ENCODE peak calls at places on chromosome 7, in six cellular contexts. P is A549, H is endothelial cell of umbilical vein, V is GM12878, F is HepG2, G is K562. J is an unnamed sample.

GRCh38 chr7:92763636-92764423 is 72.5 kb downstream of the CDK6 start:
- DNase-seq in P (peak), H (peak), V (no peak), F (peak), G (peak), J (peak)

GRCh38 chr7:69871213-69871885 is 273.1 kb downstream of the AUTS2 start:
- DNase-seq in P (peak), H (no peak), V (no peak), F (no peak), G (no peak), J (no peak)

GRCh38 chr7:3455826-3456444 is 154.9 kb downstream of the SDK1 start:
- DNase-seq in P (no peak), H (peak), V (no peak), F (no peak), G (no peak), J (no peak)

GRCh38 chr7:158776474-158776873 is 52.8 kb downstream of the ESYT2 start:
- DNase-seq in P (no peak), H (no peak), V (no peak), F (no peak), G (no peak), J (no peak)

GRCh38 chr7:23109470-23109869 is 3.9 kb downstream of the KLHL7 start:
- DNase-seq in P (no peak), H (no peak), V (no peak), F (no peak), G (no peak), J (no peak)

GRCh38 chr7:33276729-33277128 is 147.4 kb downstream of the BBS9 start:
- DNase-seq in P (no peak), H (no peak), V (no peak), F (no peak), G (no peak), J (no peak)

GRCh38 chr7:38424750-38425463 is 151.5 kb upstream of the TARP start:
- DNase-seq in P (no peak), H (peak), V (no peak), F (no peak), G (no peak), J (peak)

GRCh38 chr7:92644406-92645113 is 54.4 kb upstream of the FAM133B start:
- DNase-seq in P (no peak), H (peak), V (no peak), F (no peak), G (no peak), J (no peak)

GRCh38 chr7:39592586-39592985 is 26.4 kb downstream of the YAE1 start:
- DNase-seq in P (no peak), H (peak), V (no peak), F (no peak), G (no peak), J (no peak)

GRCh38 chr7:77940647-77941046 is 142.1 kb downstream of the PHTF2 start:
- DNase-seq in P (peak), H (peak), V (no peak), F (peak), G (peak), J (peak)

GRCh38 chr7:29228289-29229011 is 33.9 kb downstream of the CHN2 start:
- DNase-seq in P (no peak), H (no peak), V (no peak), F (peak), G (no peak), J (no peak)

GRCh38 chr7:74029094-74029785 is 1.3 kb downstream of the ELN start:
- DNase-seq in P (no peak), H (peak), V (no peak), F (no peak), G (no peak), J (no peak)

GRCh38 chr7:122487131-122487530 is 182.6 kb upstream of the FEZF1 start:
- DNase-seq in P (no peak), H (no peak), V (no peak), F (no peak), G (no peak), J (no peak)

GRCh38 chr7:2544541-2545188 is 10.7 kb downstream of the BRAT1 start:
- DNase-seq in P (no peak), H (no peak), V (no peak), F (no peak), G (peak), J (no peak)

GRCh38 chr7:88927-89921 is 103.1 kb upstream of the FAM20C start:
- DNase-seq in P (no peak), H (peak), V (no peak), F (no peak), G (no peak), J (peak)
- TF ChIP-seq MAX in P (no peak), H (peak), V (no peak), F (no peak), G (peak), J (peak)

DNA sequence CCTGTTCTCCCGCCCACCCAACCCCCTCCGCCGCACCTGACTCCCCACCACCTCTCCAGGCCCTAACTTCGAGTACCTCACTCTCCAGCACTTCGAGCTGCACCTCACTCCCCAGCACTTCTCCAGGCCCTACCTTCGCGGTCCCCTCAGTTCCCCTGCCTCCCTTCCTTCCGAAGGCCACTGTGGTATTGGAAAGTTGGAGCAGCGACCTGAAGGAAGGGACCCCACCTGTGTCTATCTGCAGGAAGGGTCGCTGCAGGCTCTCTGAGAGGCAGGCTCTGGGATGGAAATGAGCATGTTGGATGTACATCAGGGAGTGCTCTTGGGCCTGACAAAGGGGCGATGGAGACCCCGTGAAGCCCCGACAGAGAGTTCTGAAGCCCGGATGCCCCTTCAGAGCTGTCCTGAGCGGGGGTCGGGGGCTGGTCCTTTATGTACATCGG is 122.2 kb downstream of the PRKAG2 start:
- DNase-seq in P (no peak), H (no peak), V (no peak), F (no peak), G (no peak), J (no peak)
- TF ChIP-seq MYC in P (no peak), H (no peak), V (no peak), F (no peak), G (no peak), J (no peak)

DNA sequence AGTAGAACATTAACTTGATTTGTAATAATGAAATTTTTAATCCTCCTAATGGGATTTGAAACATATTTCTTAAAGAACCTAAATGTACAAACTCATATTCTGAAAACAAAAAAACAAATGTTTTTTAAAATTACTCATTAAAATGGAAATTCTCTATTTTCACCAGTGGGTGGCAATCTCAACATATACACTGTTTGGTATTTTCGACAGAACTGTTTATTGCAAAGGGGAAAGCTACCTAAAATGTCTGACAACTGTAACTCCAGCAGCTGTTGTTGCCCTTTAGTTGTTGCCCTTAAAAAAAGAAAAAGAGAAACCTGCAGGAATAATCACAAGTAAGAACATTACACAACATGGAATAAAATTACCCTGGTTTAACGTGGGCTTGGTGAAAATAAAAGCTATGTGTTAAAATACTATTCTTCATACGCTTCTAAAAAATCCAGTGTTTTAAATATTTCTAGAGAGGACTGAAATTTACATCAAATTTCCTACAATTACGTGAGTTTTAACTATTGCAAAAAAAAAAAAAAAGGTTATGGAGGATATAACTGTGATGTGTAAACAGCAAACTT is 54.5 kb downstream of the COL1A2 start:
- DNase-seq in P (peak), H (peak), V (peak), F (peak), G (peak), J (peak)
- TF ChIP-seq CTCF in P (peak), H (peak), V (peak), F (peak), G (peak), J (peak)

GRCh38 chr7:116340201-116340847 is 130.0 kb downstream of the TES start:
- DNase-seq in P (no peak), H (peak), V (no peak), F (no peak), G (no peak), J (no peak)
- TF ChIP-seq MAX in P (no peak), H (no peak), V (no peak), F (no peak), G (no peak), J (no peak)

DNA sequence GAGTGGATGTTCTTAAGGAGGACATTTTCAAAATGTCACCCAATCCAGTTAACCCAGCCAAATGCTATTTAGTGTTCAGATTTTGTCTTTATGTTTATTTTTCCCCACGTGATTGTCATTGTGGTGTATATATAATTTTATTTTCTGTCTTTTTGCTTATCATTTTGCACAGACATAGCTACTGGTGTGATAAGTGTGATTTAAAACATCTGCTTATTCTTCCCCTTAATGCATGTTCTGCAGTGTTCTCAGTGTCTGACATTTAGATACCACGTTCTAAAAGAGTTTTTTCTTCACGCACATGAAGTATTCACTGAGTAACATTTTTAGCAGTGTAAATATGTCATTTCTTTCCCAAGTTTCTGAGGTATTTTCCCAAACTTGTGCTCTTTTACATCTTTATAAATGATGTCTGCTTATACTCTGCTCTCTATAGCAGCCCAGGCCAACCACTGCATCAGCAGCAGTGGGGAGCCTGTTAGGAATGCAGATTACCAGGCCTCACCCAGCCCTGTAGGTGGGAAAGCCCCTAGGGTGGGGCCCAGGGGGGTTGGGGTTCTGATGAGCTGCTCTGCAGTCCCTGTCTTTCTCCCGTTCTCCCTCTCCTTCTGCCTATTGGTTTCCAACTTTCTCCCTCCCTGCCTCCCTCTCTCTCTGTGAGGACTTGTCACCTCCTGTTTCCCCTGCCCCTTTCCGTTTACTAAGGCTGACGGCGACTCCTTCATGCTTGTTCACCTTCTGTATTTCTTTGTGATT is 20.8 kb downstream of the ADCY1 start:
- DNase-seq in P (no peak), H (no peak), V (no peak), F (no peak), G (no peak), J (no peak)
- TF ChIP-seq MYC in P (no peak), H (no peak), V (no peak), F (no peak), G (no peak), J (no peak)

J was measured in NB4.